ENCODE peak calls at places on chromosomes 4 and X, in seven cellular contexts. E is CD8-positive, alpha-beta memory T cell; A is Right ventricle myocardium superior; Z is ovary; S is PC-9; M is cardiac muscle cell; W is stimulated activated naive CD8-positive, alpha-beta T cell treated with anti-CD3 and anti-CD28 coated beads, Interleukin-15, amount 100 ng/mL, for 72 hours. L is an unnamed sample.

GRCh38 chr4:40475609-40476008 is 140.5 kb downstream of the CHRNA9 start:
- DNase-seq in A (no peak), Z (no peak), E (no peak), W (no peak), M (no peak), S (no peak), L (no peak)

GRCh38 chrX:153060095-153060445 is 3.8 kb downstream of the PNMA3 start:
- DNase-seq in S (peak), Z (no peak), M (no peak), E (no peak), W (no peak), A (no peak), L (no peak)

GRCh38 chrX:122878269-122878668 is 305.8 kb upstream of the GRIA3 start:
- DNase-seq in Z (no peak), M (no peak), W (no peak), S (no peak), A (no peak), E (no peak), L (no peak)

GRCh38 chr4:139934786-139935330 is 219.1 kb downstream of the MAML3 start:
- DNase-seq in A (no peak), M (no peak), W (no peak), E (no peak), Z (no peak), S (no peak), L (no peak)

GRCh38 chr4:57234252-57234775 is 124.1 kb upstream of the IGFBP7 start:
- DNase-seq in S (no peak), A (no peak), W (no peak), E (no peak), Z (no peak), M (no peak), L (no peak)

GRCh38 chr4:33060873-33061542 is 2340.8 kb downstream of the PCDH7 start:
- DNase-seq in A (no peak), E (no peak), Z (no peak), M (peak), W (peak), S (no peak), L (no peak)

GRCh38 chrX:48540015-48540350 is 469 bp downstream of the TBC1D25 start:
- DNase-seq in W (no peak), A (no peak), M (peak), Z (no peak), E (no peak), S (no peak), L (peak)

GRCh38 chrX:151977923-151978322 is 3.4 kb upstream of the GABRE start:
- DNase-seq in A (no peak), S (no peak), M (no peak), W (no peak), Z (no peak), E (no peak), L (no peak)

GRCh38 chrX:20432048-20432447 is 165.3 kb upstream of the RPS6KA3 start:
- DNase-seq in Z (no peak), E (no peak), S (no peak), W (no peak), A (no peak), M (no peak), L (no peak)

GRCh38 chr4:109760682-109761081 is 30.8 kb upstream of the PLA2G12A start:
- DNase-seq in E (no peak), A (no peak), W (no peak), M (no peak), S (no peak), Z (no peak), L (no peak)

GRCh38 chr4:25580633-25581467 is 74.8 kb upstream of the SLC34A2 start:
- DNase-seq in Z (no peak), S (no peak), E (no peak), W (no peak), M (no peak), A (no peak), L (no peak)

GRCh38 chr4:38132140-38132673 is 172.0 kb downstream of the PTTG2 start:
- DNase-seq in W (peak), E (peak), S (no peak), A (no peak), Z (peak), M (peak), L (peak)

GRCh38 chr4:2451821-2452785 is 16.8 kb upstream of the RNF4 start:
- DNase-seq in A (no peak), W (no peak), Z (no peak), S (no peak), E (no peak), M (no peak), L (no peak)

GRCh38 chr4:1488831-1489638 is 82.8 kb upstream of the NKX1-1 start:
- DNase-seq in S (no peak), Z (no peak), A (peak), W (no peak), E (no peak), M (no peak), L (no peak)

GRCh38 chr4:33453436-33453835 is 2733.3 kb downstream of the PCDH7 start:
- DNase-seq in E (no peak), W (no peak), S (no peak), Z (no peak), A (no peak), M (no peak), L (no peak)

GRCh38 chr4:98779021-98779420 is 120.6 kb upstream of the TSPAN5 start:
- DNase-seq in W (no peak), E (no peak), A (no peak), Z (no peak), M (no peak), S (no peak), L (no peak)

GRCh38 chr4:36327400-36327799 is 46.0 kb downstream of the DTHD1 start:
- DNase-seq in A (no peak), S (no peak), W (no peak), E (no peak), M (no peak), Z (no peak), L (no peak)

GRCh38 chr4:147682755-147683154 is 1.2 kb downstream of the PRMT9 start:
- DNase-seq in E (no peak), S (no peak), M (peak), A (no peak), W (no peak), Z (no peak), L (no peak)

GRCh38 chrX:74925210-74926088 is at the start of gene NEXMIF:
- DNase-seq in W (peak), A (peak), Z (peak), S (no peak), M (peak), E (no peak), L (no peak)

GRCh38 chr4:139658185-139658584 is 7.4 kb upstream of the MGST2 start:
- DNase-seq in Z (no peak), W (no peak), E (no peak), M (no peak), A (no peak), S (no peak), L (no peak)

GRCh38 chr4:163263601-163264000 is 68.8 kb downstream of the NPY1R start:
- DNase-seq in Z (no peak), E (no peak), A (no peak), W (no peak), M (no peak), S (no peak), L (no peak)

GRCh38 chr4:109562457-109563237 is 2.6 kb downstream of the MCUB start:
- DNase-seq in S (no peak), A (no peak), W (no peak), M (peak), Z (no peak), E (no peak), L (no peak)

GRCh38 chrX:11751261-11751660 is 6.8 kb upstream of the MSL3 start:
- DNase-seq in S (no peak), M (no peak), Z (no peak), W (no peak), E (no peak), A (no peak), L (no peak)

GRCh38 chr4:155879767-155880166 is 13.7 kb upstream of the ASIC5 start:
- DNase-seq in W (no peak), S (no peak), A (no peak), M (no peak), Z (no peak), E (no peak), L (no peak)

GRCh38 chr4:115374621-115375020 is 261.2 kb upstream of the NDST4 start:
- DNase-seq in A (no peak), M (no peak), Z (no peak), W (no peak), E (no peak), S (no peak), L (no peak)

GRCh38 chr4:20878806-20879205 is 178.5 kb downstream of the PACRGL start:
- DNase-seq in E (no peak), Z (no peak), M (peak), A (no peak), W (no peak), S (no peak), L (no peak)

GRCh38 chrX:135170877-135171519 is at the start of gene CT55:
- DNase-seq in A (no peak), Z (no peak), E (no peak), S (no peak), W (no peak), M (no peak), L (no peak)

GRCh38 chrX:153738056-153738605 is 13.5 kb downstream of the ABCD1 start:
- DNase-seq in A (no peak), Z (no peak), S (no peak), M (no peak), W (no peak), E (no peak), L (no peak)

GRCh38 chr4:123183308-123183707 is 213.3 kb upstream of the SPRY1 start:
- DNase-seq in M (no peak), A (no peak), S (no peak), W (no peak), Z (no peak), E (no peak), L (no peak)

GRCh38 chr4:17921451-17921850 is 100.1 kb downstream of the LCORL start:
- DNase-seq in Z (no peak), E (no peak), S (no peak), M (no peak), W (no peak), A (no peak), L (no peak)

GRCh38 chrX:11254417-11255109 is 38.6 kb upstream of the AMELX start:
- DNase-seq in A (no peak), S (no peak), Z (no peak), E (no peak), W (no peak), M (peak), L (no peak)

GRCh38 chr4:126564283-126564854 is 1068.4 kb upstream of the INTU start:
- DNase-seq in A (no peak), W (no peak), S (no peak), M (no peak), Z (no peak), E (no peak), L (no peak)

GRCh38 chr4:40185830-40186664 is 10.8 kb upstream of the RHOH start:
- DNase-seq in W (no peak), M (no peak), S (no peak), E (no peak), A (no peak), Z (no peak), L (no peak)

GRCh38 chrX:85004255-85004654 is 578 bp downstream of the APOOL start:
- DNase-seq in Z (no peak), S (peak), M (no peak), A (no peak), E (no peak), W (no peak), L (no peak)

GRCh38 chr4:69786547-69786946 is 26.1 kb upstream of the SULT1B1 start:
- DNase-seq in M (no peak), A (no peak), Z (no peak), W (no peak), E (no peak), S (no peak), L (no peak)

L was measured in naive thymus-derived CD8-positive, alpha-beta T cell.